ENCODE peak calls at places on chromosomes 2 and 18, in six cellular contexts. G is stimulated activated naive CD8-positive, alpha-beta T cell treated with anti-CD3 and anti-CD28 coated beads, Interleukin-15, Interleukin-2, amounts not matched to agents 100 U/mL and 50 U/mL, for 24 hours; V is SK-MEL-5; C is Calu3; E is Panc1; H is lung. Y is an unnamed sample.

GRCh38 chr2:109218087-109218791 is 89.2 kb downstream of the SH3RF3 start:
- DNase-seq in G (no peak), V (peak), C (no peak), E (no peak), H (no peak), Y (no peak)

GRCh38 chr2:67880291-67880761 is 182.5 kb downstream of the C1D start:
- DNase-seq in G (no peak), V (peak), C (no peak), E (no peak), H (no peak), Y (no peak)

GRCh38 chr18:5806860-5807259 is 88.5 kb downstream of the TMEM200C start:
- DNase-seq in G (no peak), V (no peak), C (no peak), E (no peak), H (no peak), Y (no peak)

GRCh38 chr2:28662468-28663095 is 89.0 kb upstream of the PPP1CB start:
- DNase-seq in G (no peak), V (no peak), C (peak), E (no peak), H (no peak), Y (no peak)

GRCh38 chr2:235066895-235067294 is 115.1 kb downstream of the SH3BP4 start:
- DNase-seq in G (no peak), V (no peak), C (no peak), E (no peak), H (no peak), Y (no peak)

GRCh38 chr2:201924453-201924852 is 109.2 kb upstream of the FZD7 start:
- DNase-seq in G (no peak), V (no peak), C (no peak), E (no peak), H (no peak), Y (no peak)

GRCh38 chr18:25005602-25006375 is 346.2 kb downstream of the ZNF521 start:
- DNase-seq in G (no peak), V (no peak), C (no peak), E (no peak), H (peak), Y (no peak)

GRCh38 chr2:75317801-75318200 is 118.5 kb upstream of the TACR1 start:
- DNase-seq in G (no peak), V (no peak), C (no peak), E (no peak), H (no peak), Y (no peak)

GRCh38 chr2:224173882-224174415 is 134.9 kb upstream of the SERPINE2 start:
- DNase-seq in G (no peak), V (no peak), C (no peak), E (no peak), H (no peak), Y (no peak)

GRCh38 chr2:232988444-232988843 is 24.6 kb downstream of the NGEF start:
- DNase-seq in G (no peak), V (no peak), C (peak), E (peak), H (no peak), Y (no peak)

GRCh38 chr2:67839668-67840067 is 223.1 kb downstream of the C1D start:
- DNase-seq in G (no peak), V (no peak), C (no peak), E (no peak), H (no peak), Y (no peak)

GRCh38 chr2:238163494-238164198 is 4.9 kb downstream of the ERFE start:
- DNase-seq in G (no peak), V (no peak), C (peak), E (no peak), H (no peak), Y (no peak)

GRCh38 chr2:218991674-218992168 is 1.5 kb downstream of the CRYBA2 start:
- DNase-seq in G (no peak), V (no peak), C (no peak), E (no peak), H (no peak), Y (no peak)

GRCh38 chr18:3604626-3605408 is 154.8 kb downstream of the TGIF1 start:
- DNase-seq in G (peak), V (peak), C (peak), E (peak), H (no peak), Y (peak)

GRCh38 chr2:109694190-109694589 is 80.0 kb downstream of the SOWAHC start:
- DNase-seq in G (no peak), V (no peak), C (no peak), E (no peak), H (no peak), Y (no peak)

GRCh38 chr2:238100049-238100820 is at the start of gene ESPNL:
- DNase-seq in G (no peak), V (no peak), C (no peak), E (no peak), H (no peak), Y (no peak)

GRCh38 chr2:44245068-44245861 is 30.0 kb upstream of the SLC3A1 start:
- DNase-seq in G (no peak), V (no peak), C (peak), E (no peak), H (no peak), Y (no peak)

GRCh38 chr2:38200583-38200982 is 124.6 kb upstream of the CYP1B1 start:
- DNase-seq in G (no peak), V (no peak), C (no peak), E (no peak), H (no peak), Y (no peak)

GRCh38 chr2:203935568-203935967 is 995 bp upstream of the ICOS start:
- DNase-seq in G (no peak), V (no peak), C (no peak), E (no peak), H (no peak), Y (no peak)

GRCh38 chr2:70627499-70627898 is 73.9 kb upstream of the TGFA start:
- DNase-seq in G (no peak), V (peak), C (peak), E (no peak), H (no peak), Y (no peak)

GRCh38 chr2:167581961-167582574 is 665.3 kb downstream of the STK39 start:
- DNase-seq in G (no peak), V (no peak), C (no peak), E (no peak), H (no peak), Y (no peak)

GRCh38 chr2:8049851-8050571 is 631.8 kb upstream of the ID2 start:
- DNase-seq in G (peak), V (no peak), C (no peak), E (no peak), H (no peak), Y (no peak)

GRCh38 chr2:26605195-26605968 is 35.8 kb downstream of the CIB4 start:
- DNase-seq in G (peak), V (peak), C (peak), E (peak), H (no peak), Y (peak)

GRCh38 chr2:241598061-241598460 is 38.9 kb downstream of the THAP4 start:
- DNase-seq in G (no peak), V (no peak), C (no peak), E (no peak), H (no peak), Y (no peak)

GRCh38 chr2:121777699-121778058 is 22.2 kb downstream of the TSN start:
- DNase-seq in G (no peak), V (no peak), C (peak), E (no peak), H (no peak), Y (no peak)

GRCh38 chr2:234960091-234961088 is 8.6 kb downstream of the SH3BP4 start:
- DNase-seq in G (no peak), V (no peak), C (no peak), E (no peak), H (no peak), Y (no peak)

GRCh38 chr2:180682871-180683270 is 297.5 kb upstream of the UBE2E3 start:
- DNase-seq in G (no peak), V (peak), C (no peak), E (no peak), H (no peak), Y (no peak)

GRCh38 chr2:128563348-128563687 is 244.7 kb upstream of the HS6ST1 start:
- DNase-seq in G (no peak), V (no peak), C (no peak), E (no peak), H (peak), Y (no peak)

GRCh38 chr2:204849887-204850286 is 304.6 kb downstream of the PARD3B start:
- DNase-seq in G (no peak), V (no peak), C (peak), E (no peak), H (no peak), Y (no peak)

GRCh38 chr18:63111549-63112402 is 207.8 kb downstream of the BCL2 start:
- DNase-seq in G (no peak), V (no peak), C (peak), E (no peak), H (peak), Y (no peak)

GRCh38 chr18:39780774-39781173 is 2174.3 kb upstream of the PIK3C3 start:
- DNase-seq in G (no peak), V (no peak), C (no peak), E (no peak), H (no peak), Y (no peak)

GRCh38 chr2:225668606-225669266 is 269.2 kb downstream of the NYAP2 start:
- DNase-seq in G (no peak), V (peak), C (peak), E (no peak), H (no peak), Y (no peak)

GRCh38 chr2:41546031-41546430 is 501.8 kb upstream of the PKDCC start:
- DNase-seq in G (no peak), V (peak), C (no peak), E (no peak), H (no peak), Y (no peak)

GRCh38 chr2:197497301-197497700 is 2.3 kb downstream of the HSPD1 start:
- DNase-seq in G (no peak), V (no peak), C (no peak), E (no peak), H (no peak), Y (no peak)

Y was measured in glomerular endothelial cell.